ENCODE peak calls at places on chromosome 12, in five cellular contexts. N, J, L, H and D are unnamed samples.

GRCh38 chr12:46556820-46557524 is 184.4 kb upstream of the SLC38A2 start:
- DNase-seq in H (peak; percentile 54), L (no peak), N (no peak), J (no peak), D (peak; percentile 95)

GRCh38 chr12:18296201-18296908 is 35.0 kb downstream of the PIK3C2G start:
- DNase-seq in J (no peak), H (peak; percentile 16), L (no peak), N (no peak), D (peak; percentile 46)

GRCh38 chr12:102144221-102144620 is 24.2 kb downstream of the PARPBP start:
- DNase-seq in N (no peak), L (no peak), J (no peak), H (no peak), D (no peak)

GRCh38 chr12:49079796-49080195 is 10.0 kb upstream of the RHEBL1 start:
- DNase-seq in L (no peak), H (no peak), J (no peak), N (no peak), D (no peak)

GRCh38 chr12:55816876-55817351 is 610 bp downstream of the SARNP start:
- DNase-seq in J (no peak), L (no peak), H (no peak), N (no peak), D (no peak)

GRCh38 chr12:22034709-22035506 is 11.1 kb upstream of the CMAS start:
- DNase-seq in J (no peak), H (no peak), L (no peak), N (no peak), D (no peak)

GRCh38 chr12:128286970-128287369 is 20.0 kb downstream of the TMEM132C start:
- DNase-seq in N (no peak), H (peak; percentile 21), L (no peak), J (no peak), D (no peak)

GRCh38 chr12:50581226-50582184 is 76.7 kb downstream of the DIP2B start:
- DNase-seq in J (no peak), L (no peak), H (no peak), N (no peak), D (no peak)

GRCh38 chr12:144650-145284 is 69.2 kb downstream of the SLC6A12 start:
- DNase-seq in L (no peak), N (no peak), H (no peak), J (no peak), D (no peak)